ENCODE peak calls at places on chromosome 3, in nine cellular contexts. One of them, this sample, is unnamed.

GRCh38 chr3:131053021-131053420 is 26.3 kb downstream of the NEK11 start:
- DNase-seq in adrenal gland: no peak
- DNase-seq in uterus: no peak
- DNase-seq in cardiac muscle cell: peak; percentile 55
- DNase-seq in WERI-Rb-1: no peak
- DNase-seq in GM23338: no peak
- DNase-seq in body of pancreas: no peak
- DNase-seq in transverse colon: no peak
- DNase-seq in MM.1S: no peak
- DNase-seq in this sample: no peak

GRCh38 chr3:129058441-129059194 is 2.0 kb upstream of the GP9 start:
- DNase-seq in adrenal gland: no peak
- DNase-seq in uterus: no peak
- DNase-seq in cardiac muscle cell: no peak
- DNase-seq in WERI-Rb-1: no peak
- DNase-seq in GM23338: peak; percentile 24
- DNase-seq in body of pancreas: peak; percentile 68
- DNase-seq in transverse colon: peak; percentile 73
- DNase-seq in MM.1S: peak; percentile 95
- DNase-seq in this sample: no peak

GRCh38 chr3:27570421-27571106 is 86.4 kb upstream of the SLC4A7 start:
- DNase-seq in adrenal gland: no peak
- DNase-seq in uterus: no peak
- DNase-seq in cardiac muscle cell: no peak
- DNase-seq in WERI-Rb-1: no peak
- DNase-seq in GM23338: no peak
- DNase-seq in body of pancreas: no peak
- DNase-seq in transverse colon: no peak
- DNase-seq in MM.1S: no peak
- DNase-seq in this sample: no peak

GRCh38 chr3:120705851-120706582 is 24.0 kb upstream of the HGD start:
- DNase-seq in adrenal gland: no peak
- DNase-seq in uterus: no peak
- DNase-seq in cardiac muscle cell: no peak
- DNase-seq in WERI-Rb-1: no peak
- DNase-seq in GM23338: no peak
- DNase-seq in body of pancreas: no peak
- DNase-seq in transverse colon: no peak
- DNase-seq in MM.1S: no peak
- DNase-seq in this sample: no peak

GRCh38 chr3:149299938-149300791 is 33.3 kb downstream of the TM4SF18 start:
- DNase-seq in adrenal gland: peak; percentile 67
- DNase-seq in uterus: peak; percentile 32
- DNase-seq in cardiac muscle cell: peak; percentile 93
- DNase-seq in WERI-Rb-1: no peak
- DNase-seq in GM23338: no peak
- DNase-seq in body of pancreas: peak; percentile 55
- DNase-seq in transverse colon: peak; percentile 52
- DNase-seq in MM.1S: no peak
- DNase-seq in this sample: peak; percentile 72

GRCh38 chr3:132253262-132253878 is 63.8 kb upstream of the ACP3 start:
- DNase-seq in adrenal gland: peak; percentile 21
- DNase-seq in uterus: peak; percentile 17
- DNase-seq in cardiac muscle cell: peak; percentile 84
- DNase-seq in WERI-Rb-1: peak; percentile 16
- DNase-seq in GM23338: peak; percentile 83
- DNase-seq in body of pancreas: peak; percentile 44
- DNase-seq in transverse colon: peak; percentile 16
- DNase-seq in MM.1S: peak; percentile 62
- DNase-seq in this sample: no peak

GRCh38 chr3:172397716-172398405 is 50.4 kb downstream of the GHSR start:
- DNase-seq in adrenal gland: no peak
- DNase-seq in uterus: no peak
- DNase-seq in cardiac muscle cell: peak; percentile 82
- DNase-seq in WERI-Rb-1: no peak
- DNase-seq in GM23338: no peak
- DNase-seq in body of pancreas: no peak
- DNase-seq in transverse colon: no peak
- DNase-seq in MM.1S: no peak
- DNase-seq in this sample: no peak

GRCh38 chr3:20736287-20736686 is 550.3 kb upstream of the SGO1 start:
- DNase-seq in adrenal gland: no peak
- DNase-seq in uterus: no peak
- DNase-seq in cardiac muscle cell: no peak
- DNase-seq in WERI-Rb-1: no peak
- DNase-seq in GM23338: no peak
- DNase-seq in body of pancreas: no peak
- DNase-seq in transverse colon: no peak
- DNase-seq in MM.1S: no peak
- DNase-seq in this sample: no peak

GRCh38 chr3:133988631-133989161 is 41.0 kb downstream of the SLCO2A1 start:
- DNase-seq in adrenal gland: no peak
- DNase-seq in uterus: no peak
- DNase-seq in cardiac muscle cell: no peak
- DNase-seq in WERI-Rb-1: no peak
- DNase-seq in GM23338: peak; percentile 71
- DNase-seq in body of pancreas: no peak
- DNase-seq in transverse colon: no peak
- DNase-seq in MM.1S: no peak
- DNase-seq in this sample: no peak

GRCh38 chr3:167162083-167162482 is 218.0 kb downstream of the ZBBX start:
- DNase-seq in adrenal gland: no peak
- DNase-seq in uterus: no peak
- DNase-seq in cardiac muscle cell: no peak
- DNase-seq in WERI-Rb-1: no peak
- DNase-seq in GM23338: no peak
- DNase-seq in body of pancreas: no peak
- DNase-seq in transverse colon: no peak
- DNase-seq in MM.1S: no peak
- DNase-seq in this sample: no peak

GRCh38 chr3:111321786-111322185 is 220.2 kb upstream of the CD96 start:
- DNase-seq in adrenal gland: peak; percentile 15
- DNase-seq in uterus: no peak
- DNase-seq in cardiac muscle cell: no peak
- DNase-seq in WERI-Rb-1: no peak
- DNase-seq in GM23338: no peak
- DNase-seq in body of pancreas: no peak
- DNase-seq in transverse colon: no peak
- DNase-seq in MM.1S: no peak
- DNase-seq in this sample: no peak

GRCh38 chr3:197584733-197585132 is 29.0 kb upstream of the BDH1 start:
- DNase-seq in adrenal gland: no peak
- DNase-seq in uterus: no peak
- DNase-seq in cardiac muscle cell: no peak
- DNase-seq in WERI-Rb-1: no peak
- DNase-seq in GM23338: no peak
- DNase-seq in body of pancreas: no peak
- DNase-seq in transverse colon: no peak
- DNase-seq in MM.1S: no peak
- DNase-seq in this sample: no peak
- H3K27ac ChIP-seq in adrenal gland: no peak overlapping the region
- H3K27ac ChIP-seq in uterus: no peak overlapping the region
- H3K27ac ChIP-seq in cardiac muscle cell: no peak overlapping the region
- H3K27ac ChIP-seq in WERI-Rb-1: no peak overlapping the region
- H3K27ac ChIP-seq in GM23338: no peak overlapping the region
- H3K27ac ChIP-seq in body of pancreas: no peak overlapping the region
- H3K27ac ChIP-seq in transverse colon: no peak overlapping the region
- H3K27ac ChIP-seq in MM.1S: no peak overlapping the region
- H3K27ac ChIP-seq in this sample: no peak overlapping the region

DNA sequence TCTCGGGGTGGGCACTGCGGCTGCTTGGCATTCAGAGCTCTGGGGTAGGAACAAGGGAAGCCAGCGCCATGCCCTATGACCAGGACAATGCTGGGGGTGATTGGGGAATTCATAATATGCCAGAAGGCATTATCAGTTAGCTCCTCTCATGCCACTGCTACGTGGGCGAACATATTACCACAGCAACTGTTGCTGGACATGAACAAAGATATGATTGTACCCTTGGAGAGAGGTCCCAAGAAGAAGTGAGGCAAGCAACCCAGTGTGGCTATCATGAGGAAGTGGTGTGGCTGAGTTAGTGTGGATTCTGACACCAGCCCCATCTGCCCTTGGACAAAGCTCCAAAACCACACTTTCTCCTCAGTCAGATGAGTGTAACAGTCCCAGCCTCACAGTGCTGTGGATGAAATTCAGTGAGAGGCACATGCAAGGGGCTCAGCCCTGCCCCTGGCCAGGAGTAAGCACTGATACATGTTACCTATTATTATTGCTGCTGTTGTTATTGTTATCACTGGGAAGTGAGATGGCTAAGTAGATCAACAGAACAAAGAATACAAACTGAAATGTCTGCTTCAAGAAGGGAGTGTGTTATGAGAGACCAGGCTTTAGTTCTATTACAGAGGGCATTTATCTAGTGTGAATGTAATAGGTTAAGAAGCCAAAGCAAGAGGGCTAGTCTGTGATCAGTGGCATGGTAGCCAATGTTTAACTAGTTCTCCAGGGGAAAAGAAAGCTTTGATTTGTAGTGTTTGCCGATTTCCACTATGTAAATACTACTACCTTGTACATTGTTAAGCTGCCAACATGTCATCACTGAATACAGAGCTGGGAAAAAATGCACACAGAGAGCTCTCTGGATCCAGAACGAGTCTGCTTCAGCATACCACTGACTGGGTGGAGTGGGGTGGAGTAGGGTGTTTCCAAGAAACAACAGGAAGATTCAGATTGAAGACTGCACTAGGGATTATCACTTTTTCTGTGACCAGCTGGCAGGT is 222.3 kb upstream of the EIF1B start:
- DNase-seq in adrenal gland: no peak
- DNase-seq in uterus: no peak
- DNase-seq in cardiac muscle cell: peak; percentile 9
- DNase-seq in WERI-Rb-1: no peak
- DNase-seq in GM23338: no peak
- DNase-seq in body of pancreas: peak; percentile 19
- DNase-seq in transverse colon: peak; percentile 29
- DNase-seq in MM.1S: no peak
- DNase-seq in this sample: no peak
- H3K4me3 ChIP-seq in adrenal gland: no peak overlapping the region
- H3K4me3 ChIP-seq in uterus: no peak overlapping the region
- H3K4me3 ChIP-seq in cardiac muscle cell: no peak overlapping the region
- H3K4me3 ChIP-seq in WERI-Rb-1: no peak overlapping the region
- H3K4me3 ChIP-seq in GM23338: no peak overlapping the region
- H3K4me3 ChIP-seq in body of pancreas: no peak overlapping the region
- H3K4me3 ChIP-seq in transverse colon: no peak overlapping the region
- H3K4me3 ChIP-seq in MM.1S: no peak overlapping the region
- H3K4me3 ChIP-seq in this sample: no peak overlapping the region

GRCh38 chr3:15094187-15094875 is 4.6 kb downstream of the RBSN start:
- DNase-seq in adrenal gland: no peak
- DNase-seq in uterus: no peak
- DNase-seq in cardiac muscle cell: no peak
- DNase-seq in WERI-Rb-1: no peak
- DNase-seq in GM23338: no peak
- DNase-seq in body of pancreas: no peak
- DNase-seq in transverse colon: no peak
- DNase-seq in MM.1S: no peak
- DNase-seq in this sample: no peak
- H3K27ac ChIP-seq in adrenal gland: no peak overlapping the region
- H3K27ac ChIP-seq in uterus: no peak overlapping the region
- H3K27ac ChIP-seq in cardiac muscle cell: no peak overlapping the region
- H3K27ac ChIP-seq in WERI-Rb-1: no peak overlapping the region
- H3K27ac ChIP-seq in GM23338: no peak overlapping the region
- H3K27ac ChIP-seq in body of pancreas: no peak overlapping the region
- H3K27ac ChIP-seq in transverse colon: no peak overlapping the region
- H3K27ac ChIP-seq in MM.1S: no peak overlapping the region
- H3K27ac ChIP-seq in this sample: no peak overlapping the region

GRCh38 chr3:188217681-188218080 is 63.7 kb downstream of the LPP start:
- DNase-seq in adrenal gland: no peak
- DNase-seq in uterus: no peak
- DNase-seq in cardiac muscle cell: no peak
- DNase-seq in WERI-Rb-1: no peak
- DNase-seq in GM23338: no peak
- DNase-seq in body of pancreas: no peak
- DNase-seq in transverse colon: no peak
- DNase-seq in MM.1S: no peak
- DNase-seq in this sample: no peak
- H3K4me3 ChIP-seq in adrenal gland: no peak overlapping the region
- H3K4me3 ChIP-seq in uterus: no peak overlapping the region
- H3K4me3 ChIP-seq in cardiac muscle cell: no peak overlapping the region
- H3K4me3 ChIP-seq in WERI-Rb-1: no peak overlapping the region
- H3K4me3 ChIP-seq in GM23338: no peak overlapping the region
- H3K4me3 ChIP-seq in body of pancreas: no peak overlapping the region
- H3K4me3 ChIP-seq in transverse colon: peak overlapping the region; percentile 13
- H3K4me3 ChIP-seq in MM.1S: no peak overlapping the region
- H3K4me3 ChIP-seq in this sample: no peak overlapping the region

GRCh38 chr3:146308222-146308621 is 57.3 kb upstream of the PLSCR4 start:
- DNase-seq in adrenal gland: no peak
- DNase-seq in uterus: no peak
- DNase-seq in cardiac muscle cell: peak; percentile 80
- DNase-seq in WERI-Rb-1: no peak
- DNase-seq in GM23338: no peak
- DNase-seq in body of pancreas: no peak
- DNase-seq in transverse colon: no peak
- DNase-seq in MM.1S: no peak
- DNase-seq in this sample: no peak
- H3K27ac ChIP-seq in adrenal gland: no peak overlapping the region
- H3K27ac ChIP-seq in uterus: peak overlapping the region; percentile 62
- H3K27ac ChIP-seq in cardiac muscle cell: no peak overlapping the region
- H3K27ac ChIP-seq in WERI-Rb-1: no peak overlapping the region
- H3K27ac ChIP-seq in GM23338: no peak overlapping the region
- H3K27ac ChIP-seq in body of pancreas: no peak overlapping the region
- H3K27ac ChIP-seq in transverse colon: peak overlapping the region; percentile 22
- H3K27ac ChIP-seq in MM.1S: no peak overlapping the region
- H3K27ac ChIP-seq in this sample: peak overlapping the region; percentile 40

GRCh38 chr3:125128861-125129501 is 73.2 kb upstream of the HEG1 start:
- DNase-seq in adrenal gland: no peak
- DNase-seq in uterus: no peak
- DNase-seq in cardiac muscle cell: peak; percentile 93
- DNase-seq in WERI-Rb-1: no peak
- DNase-seq in GM23338: no peak
- DNase-seq in body of pancreas: no peak
- DNase-seq in transverse colon: no peak
- DNase-seq in MM.1S: no peak
- DNase-seq in this sample: no peak
- H3K4me3 ChIP-seq in adrenal gland: no peak overlapping the region
- H3K4me3 ChIP-seq in uterus: no peak overlapping the region
- H3K4me3 ChIP-seq in cardiac muscle cell: no peak overlapping the region
- H3K4me3 ChIP-seq in WERI-Rb-1: no peak overlapping the region
- H3K4me3 ChIP-seq in GM23338: no peak overlapping the region
- H3K4me3 ChIP-seq in body of pancreas: no peak overlapping the region
- H3K4me3 ChIP-seq in transverse colon: no peak overlapping the region
- H3K4me3 ChIP-seq in MM.1S: no peak overlapping the region
- H3K4me3 ChIP-seq in this sample: no peak overlapping the region

GRCh38 chr3:3802021-3802420 is 2.8 kb downstream of the LRRN1 start:
- DNase-seq in adrenal gland: no peak
- DNase-seq in uterus: no peak
- DNase-seq in cardiac muscle cell: no peak
- DNase-seq in WERI-Rb-1: no peak
- DNase-seq in GM23338: no peak
- DNase-seq in body of pancreas: no peak
- DNase-seq in transverse colon: no peak
- DNase-seq in MM.1S: no peak
- DNase-seq in this sample: no peak
- H3K27ac ChIP-seq in adrenal gland: no peak overlapping the region
- H3K27ac ChIP-seq in uterus: no peak overlapping the region
- H3K27ac ChIP-seq in cardiac muscle cell: no peak overlapping the region
- H3K27ac ChIP-seq in WERI-Rb-1: no peak overlapping the region
- H3K27ac ChIP-seq in GM23338: peak overlapping the region; percentile 94
- H3K27ac ChIP-seq in body of pancreas: no peak overlapping the region
- H3K27ac ChIP-seq in transverse colon: no peak overlapping the region
- H3K27ac ChIP-seq in MM.1S: no peak overlapping the region
- H3K27ac ChIP-seq in this sample: no peak overlapping the region

GRCh38 chr3:122577409-122578028 is at the start of gene PARP15:
- DNase-seq in adrenal gland: no peak
- DNase-seq in uterus: no peak
- DNase-seq in cardiac muscle cell: peak; percentile 30
- DNase-seq in WERI-Rb-1: no peak
- DNase-seq in GM23338: peak; percentile 77
- DNase-seq in body of pancreas: no peak
- DNase-seq in transverse colon: peak; percentile 28
- DNase-seq in MM.1S: no peak
- DNase-seq in this sample: no peak
- H3K4me3 ChIP-seq in adrenal gland: peak within 1 kb of the TSS; percentile 24
- H3K4me3 ChIP-seq in uterus: peak within 1 kb of the TSS; percentile 42
- H3K4me3 ChIP-seq in cardiac muscle cell: peak within 1 kb of the TSS; percentile 17
- H3K4me3 ChIP-seq in WERI-Rb-1: no peak within 1 kb of the TSS
- H3K4me3 ChIP-seq in GM23338: peak within 1 kb of the TSS; percentile 58
- H3K4me3 ChIP-seq in body of pancreas: no peak within 1 kb of the TSS
- H3K4me3 ChIP-seq in transverse colon: peak within 1 kb of the TSS; percentile 54
- H3K4me3 ChIP-seq in MM.1S: no peak within 1 kb of the TSS
- H3K4me3 ChIP-seq in this sample: no peak within 1 kb of the TSS